ENCODE peak calls at places on chromosomes 11 and 22, in seven cellular contexts. O, X, D, A, N, B and Z are unnamed samples.

GRCh38 chr11:73186294-73186850 is 31.7 kb upstream of the P2RY2 start:
- DNase-seq in O (no peak), X (no peak), D (no peak), A (no peak), N (peak), B (no peak), Z (no peak)

GRCh38 chr11:12089473-12089872 is 20.9 kb upstream of the MICAL2 start:
- DNase-seq in O (no peak), X (no peak), D (no peak), A (no peak), N (no peak), B (no peak), Z (no peak)

GRCh38 chr11:119318240-119319135 is 1.6 kb upstream of the MCAM start:
- DNase-seq in O (peak), X (no peak), D (peak), A (peak), N (peak), B (peak), Z (peak)

GRCh38 chr22:28029962-28030361 is 110.9 kb upstream of the PITPNB start:
- DNase-seq in O (no peak), X (no peak), D (no peak), A (no peak), N (no peak), B (no peak), Z (no peak)

GRCh38 chr11:7576671-7577225 is 62.9 kb downstream of the PPFIBP2 start:
- DNase-seq in O (no peak), X (no peak), D (peak), A (no peak), N (peak), B (no peak), Z (no peak)

GRCh38 chr11:1701041-1701807 is 4.2 kb downstream of the KRTAP5-6 start:
- DNase-seq in O (no peak), X (peak), D (no peak), A (peak), N (no peak), B (no peak), Z (no peak)

GRCh38 chr11:105371311-105371710 is 231.7 kb upstream of the CARD18 start:
- DNase-seq in O (no peak), X (no peak), D (no peak), A (no peak), N (no peak), B (no peak), Z (no peak)

GRCh38 chr11:11075515-11076171 is 217.8 kb upstream of the ZBED5 start:
- DNase-seq in O (no peak), X (no peak), D (peak), A (no peak), N (peak), B (no peak), Z (no peak)

GRCh38 chr22:28025333-28025732 is 106.3 kb upstream of the PITPNB start:
- DNase-seq in O (no peak), X (no peak), D (no peak), A (no peak), N (no peak), B (no peak), Z (no peak)

GRCh38 chr11:58905716-58906547 is 33.4 kb upstream of the GLYATL1 start:
- DNase-seq in O (peak), X (peak), D (peak), A (peak), N (peak), B (no peak), Z (no peak)

GRCh38 chr11:122853971-122854446 is 15.7 kb downstream of the CRTAM start:
- DNase-seq in O (peak), X (peak), D (peak), A (peak), N (peak), B (peak), Z (peak)

GRCh38 chr11:79377399-79377798 is 63.4 kb downstream of the TENM4 start:
- DNase-seq in O (no peak), X (no peak), D (peak), A (peak), N (no peak), B (no peak), Z (no peak)

GRCh38 chr22:17132112-17132511 is 11.0 kb upstream of the TMEM121B start:
- DNase-seq in O (no peak), X (no peak), D (no peak), A (no peak), N (no peak), B (no peak), Z (peak)

GRCh38 chr22:20036119-20036518 is 15.2 kb downstream of the TANGO2 start:
- DNase-seq in O (no peak), X (no peak), D (no peak), A (no peak), N (no peak), B (no peak), Z (no peak)

GRCh38 chr11:120703358-120704152 is 192.0 kb downstream of the GRIK4 start:
- DNase-seq in O (no peak), X (no peak), D (no peak), A (no peak), N (no peak), B (no peak), Z (peak)

GRCh38 chr11:15565846-15566245 is 451.1 kb downstream of the INSC start:
- DNase-seq in O (no peak), X (no peak), D (no peak), A (peak), N (no peak), B (no peak), Z (no peak)

GRCh38 chr11:60872952-60873524 is 5.7 kb downstream of the ZP1 start:
- DNase-seq in O (peak), X (no peak), D (peak), A (peak), N (peak), B (peak), Z (no peak)

DNA sequence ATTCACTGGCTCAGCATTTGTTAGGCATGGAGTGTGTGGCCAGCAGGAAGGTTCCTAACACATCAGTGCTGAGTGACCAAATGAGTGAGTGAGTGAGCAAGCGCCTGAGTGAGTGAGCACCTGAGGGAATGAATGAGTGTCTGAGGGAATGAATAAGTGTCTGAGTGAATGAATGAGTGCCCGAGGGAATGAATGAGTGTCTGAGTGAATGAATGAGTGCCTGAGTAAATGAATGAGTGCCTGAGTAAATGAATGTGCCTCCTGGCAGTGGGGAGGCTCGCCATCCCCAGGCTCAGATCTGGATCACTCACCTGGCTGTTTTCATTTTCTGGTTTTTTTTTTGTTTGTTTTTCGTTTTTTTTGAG is 52.1 kb upstream of the TCF20 start:
- DNase-seq in O (no peak), X (no peak), D (no peak), A (no peak), N (no peak), B (no peak), Z (no peak)
- H2AFZ ChIP-seq in O (no peak), X (no peak), D (no peak), A (no peak), N (no peak), B (no peak), Z (no peak)

GRCh38 chr22:35894464-35894878 is 134.2 kb downstream of the RBFOX2 start:
- DNase-seq in O (peak), X (no peak), D (no peak), A (peak), N (no peak), B (no peak), Z (peak)

GRCh38 chr22:35891442-35891841 is 137.2 kb downstream of the RBFOX2 start:
- DNase-seq in O (no peak), X (no peak), D (no peak), A (no peak), N (no peak), B (no peak), Z (no peak)

GRCh38 chr22:35893698-35894097 is 134.9 kb downstream of the RBFOX2 start:
- DNase-seq in O (peak), X (no peak), D (no peak), A (no peak), N (no peak), B (no peak), Z (peak)

GRCh38 chr22:35894937-35895708 is 133.5 kb downstream of the RBFOX2 start:
- DNase-seq in O (peak), X (no peak), D (no peak), A (peak), N (peak), B (no peak), Z (peak)

GRCh38 chr22:35892192-35892591 is 136.4 kb downstream of the RBFOX2 start:
- DNase-seq in O (peak), X (no peak), D (no peak), A (no peak), N (peak), B (no peak), Z (no peak)
- H3K4me3 ChIP-seq in O (no peak), X (no peak), D (no peak), A (no peak), N (peak), B (no peak), Z (peak)

GRCh38 chr22:39995346-39996252 is 845 bp downstream of the FAM83F start:
- DNase-seq in O (no peak), X (no peak), D (no peak), A (no peak), N (no peak), B (no peak), Z (no peak)
- H2AFZ ChIP-seq in O (no peak), X (no peak), D (no peak), A (no peak), N (no peak), B (no peak), Z (no peak)

GRCh38 chr11:68683952-68684384 is 376 bp upstream of the GAL start:
- DNase-seq in O (no peak), X (no peak), D (peak), A (no peak), N (no peak), B (no peak), Z (no peak)
- H3K4me3 ChIP-seq in O (peak), X (peak), D (peak), A (peak), N (peak), B (no peak), Z (no peak)

DNA sequence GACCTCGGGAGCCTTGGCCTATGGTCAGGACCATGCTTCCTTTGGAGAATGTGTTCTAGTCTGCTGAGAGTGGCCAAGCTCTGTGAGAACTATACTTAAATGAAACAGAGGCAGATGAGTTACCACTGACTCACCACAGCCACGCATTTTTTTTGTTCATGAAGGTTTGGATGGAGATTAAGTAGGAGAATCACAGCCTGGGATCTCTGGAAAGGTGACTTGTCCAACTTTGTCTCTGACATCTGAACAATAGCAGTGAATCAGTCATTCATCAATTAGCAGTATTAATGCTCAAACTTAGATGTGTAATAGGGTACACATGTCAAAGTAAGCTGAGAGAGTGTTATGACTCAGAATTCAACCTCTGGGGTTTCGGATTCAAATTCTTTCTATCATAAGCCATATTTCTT is 100.7 kb upstream of the ANO3 start:
- DNase-seq in O (peak), X (no peak), D (no peak), A (no peak), N (peak), B (no peak), Z (no peak)
- H2AFZ ChIP-seq in O (no peak), X (no peak), D (no peak), A (no peak), N (no peak), B (no peak), Z (no peak)

GRCh38 chr22:48705917-48706605 is 1121.6 kb downstream of the BRD1 start:
- DNase-seq in O (no peak), X (no peak), D (no peak), A (no peak), N (no peak), B (no peak), Z (no peak)
- H3K4me3 ChIP-seq in O (no peak), X (no peak), D (no peak), A (no peak), N (no peak), B (no peak), Z (no peak)

GRCh38 chr11:62610814-62611704 is 1.5 kb downstream of the EML3 start:
- DNase-seq in O (no peak), X (no peak), D (no peak), A (no peak), N (no peak), B (no peak), Z (no peak)
- H2AFZ ChIP-seq in O (peak), X (peak), D (peak), A (peak), N (peak), B (no peak), Z (no peak)

GRCh38 chr11:17076517-17077239 is 789 bp downstream of the RPS13 start:
- DNase-seq in O (peak), X (no peak), D (no peak), A (no peak), N (peak), B (no peak), Z (peak)
- H3K4me3 ChIP-seq in O (peak), X (peak), D (peak), A (peak), N (peak), B (peak), Z (peak)